ENCODE peak calls at places on chromosome 16, in seven cellular contexts. P is HFFc6; X is tibial nerve; I is NCI-H524; H is activated CD4-positive, CD25-positive, alpha-beta regulatory T cell; O is T-helper 9 cell; J is GM03348. Z is an unnamed sample.

GRCh38 chr16:48117217-48118105 is 38.3 kb downstream of the ABCC12 start:
- DNase-seq in X (no peak), I (peak), P (no peak), H (peak), O (peak), J (peak), Z (peak)

GRCh38 chr16:8920676-8921625 is 38.8 kb downstream of the LITAFD start:
- DNase-seq in J (peak), O (no peak), H (no peak), P (no peak), I (no peak), X (no peak), Z (no peak)

GRCh38 chr16:81485824-81486554 is 41.4 kb downstream of the CMIP start:
- DNase-seq in J (peak), O (no peak), H (no peak), P (no peak), I (no peak), X (no peak), Z (no peak)

GRCh38 chr16:12546918-12547607 is 256.6 kb downstream of the CPPED1 start:
- DNase-seq in P (no peak), J (no peak), H (no peak), I (no peak), X (no peak), O (no peak), Z (no peak)

GRCh38 chr16:9275816-9276354 is 184.4 kb downstream of the HAPSTR1 start:
- DNase-seq in O (no peak), X (no peak), H (no peak), P (no peak), J (no peak), I (no peak), Z (no peak)

GRCh38 chr16:66152841-66153525 is 213.5 kb upstream of the CDH5 start:
- DNase-seq in I (no peak), J (peak), H (no peak), O (no peak), X (no peak), P (peak), Z (no peak)

GRCh38 chr16:27445502-27446175 is 43.7 kb downstream of the IL21R start:
- DNase-seq in X (no peak), J (no peak), O (no peak), H (no peak), P (no peak), I (no peak), Z (no peak)

GRCh38 chr16:4071686-4072561 is 44.3 kb downstream of the ADCY9 start:
- DNase-seq in X (no peak), J (no peak), P (no peak), O (no peak), I (no peak), H (no peak), Z (no peak)

GRCh38 chr16:48611329-48612137 is 1.6 kb upstream of the N4BP1 start:
- DNase-seq in I (peak), P (no peak), J (no peak), X (no peak), H (peak), O (peak), Z (peak)

GRCh38 chr16:3065742-3066439 is 451 bp downstream of the IL32 start:
- DNase-seq in X (no peak), J (no peak), H (no peak), I (no peak), P (no peak), O (no peak), Z (no peak)

GRCh38 chr16:89046491-89046890 is 47.2 kb upstream of the ACSF3 start:
- DNase-seq in H (no peak), J (no peak), I (no peak), O (no peak), X (no peak), P (no peak), Z (no peak)

GRCh38 chr16:82563401-82563800 is 63.4 kb upstream of the CDH13 start:
- DNase-seq in P (no peak), H (no peak), J (no peak), O (no peak), X (no peak), I (no peak), Z (no peak)

Z was measured in NCI-H2171 treated with DMSO at 0.1 percent for 48 hours.